ENCODE peak calls at places on chromosomes 3 and 15, in four cellular contexts. One of them, this sample, is unnamed.

GRCh38 chr15:50051811-50052419 is 67.1 kb downstream of the ATP8B4 start:
- DNase-seq in RWPE1: peak; percentile 44
- DNase-seq in choroid plexus epithelial cell: peak; percentile 93
- DNase-seq in uterus: peak; percentile 74
- DNase-seq in this sample: peak; percentile 90

GRCh38 chr3:120693439-120694172 is 11.6 kb upstream of the HGD start:
- DNase-seq in RWPE1: no peak
- DNase-seq in choroid plexus epithelial cell: peak; percentile 51
- DNase-seq in uterus: no peak
- DNase-seq in this sample: peak; percentile 57

GRCh38 chr3:113166719-113167492 is 44.5 kb upstream of the BOC start:
- DNase-seq in RWPE1: no peak
- DNase-seq in choroid plexus epithelial cell: peak; percentile 59
- DNase-seq in uterus: peak; percentile 75
- DNase-seq in this sample: peak; percentile 63

GRCh38 chr3:49718419-49719213 is 868 bp downstream of the AMIGO3 start:
- DNase-seq in RWPE1: no peak
- DNase-seq in choroid plexus epithelial cell: no peak
- DNase-seq in uterus: peak; percentile 22
- DNase-seq in this sample: no peak

GRCh38 chr3:143084856-143085731 is 34.5 kb upstream of the CHST2 start:
- DNase-seq in RWPE1: peak; percentile 15
- DNase-seq in choroid plexus epithelial cell: peak; percentile 90
- DNase-seq in uterus: no peak
- DNase-seq in this sample: peak; percentile 81

GRCh38 chr15:47741082-47741481 is 23.8 kb downstream of the SEMA6D start:
- DNase-seq in RWPE1: no peak
- DNase-seq in choroid plexus epithelial cell: no peak
- DNase-seq in uterus: no peak
- DNase-seq in this sample: no peak

GRCh38 chr3:128075516-128076464 is 23.6 kb downstream of the SEC61A1 start:
- DNase-seq in RWPE1: peak; percentile 81
- DNase-seq in choroid plexus epithelial cell: peak; percentile 90
- DNase-seq in uterus: peak; percentile 83
- DNase-seq in this sample: peak; percentile 81

GRCh38 chr3:48018841-48019240 is 2.6 kb upstream of the MAP4 start:
- DNase-seq in RWPE1: no peak
- DNase-seq in choroid plexus epithelial cell: peak; percentile 70
- DNase-seq in uterus: no peak
- DNase-seq in this sample: peak; percentile 79

GRCh38 chr3:151612119-151612518 is 121.6 kb upstream of the AADACL2 start:
- DNase-seq in RWPE1: no peak
- DNase-seq in choroid plexus epithelial cell: peak; percentile 17
- DNase-seq in uterus: no peak
- DNase-seq in this sample: no peak

GRCh38 chr15:100596792-100597191 is 5.2 kb downstream of the LINS1 start:
- DNase-seq in RWPE1: peak; percentile 49
- DNase-seq in choroid plexus epithelial cell: no peak
- DNase-seq in uterus: no peak
- DNase-seq in this sample: no peak

GRCh38 chr3:118059096-118059495 is 975.5 kb downstream of the IGSF11 start:
- DNase-seq in RWPE1: no peak
- DNase-seq in choroid plexus epithelial cell: no peak
- DNase-seq in uterus: no peak
- DNase-seq in this sample: no peak

GRCh38 chr3:94529821-94530220 is 467.0 kb downstream of the NSUN3 start:
- DNase-seq in RWPE1: no peak
- DNase-seq in choroid plexus epithelial cell: no peak
- DNase-seq in uterus: no peak
- DNase-seq in this sample: no peak

GRCh38 chr3:127747751-127748521 is 74.4 kb downstream of the MGLL start:
- DNase-seq in RWPE1: peak; percentile 73
- DNase-seq in choroid plexus epithelial cell: peak; percentile 83
- DNase-seq in uterus: peak; percentile 65
- DNase-seq in this sample: peak; percentile 83

GRCh38 chr3:33372218-33373081 is 67.8 kb downstream of the UBP1 start:
- DNase-seq in RWPE1: peak; percentile 62
- DNase-seq in choroid plexus epithelial cell: peak; percentile 73
- DNase-seq in uterus: no peak
- DNase-seq in this sample: peak; percentile 65

GRCh38 chr15:31328999-31329639 is 2.5 kb downstream of the KLF13 start:
- DNase-seq in RWPE1: peak; percentile 54
- DNase-seq in choroid plexus epithelial cell: no peak
- DNase-seq in uterus: no peak
- DNase-seq in this sample: no peak

GRCh38 chr15:71349736-71350515 is 234.7 kb downstream of the THSD4 start:
- DNase-seq in RWPE1: no peak
- DNase-seq in choroid plexus epithelial cell: no peak
- DNase-seq in uterus: no peak
- DNase-seq in this sample: no peak

GRCh38 chr15:40829155-40829554 is 647 bp upstream of the PPP1R14D start:
- DNase-seq in RWPE1: no peak
- DNase-seq in choroid plexus epithelial cell: no peak
- DNase-seq in uterus: no peak
- DNase-seq in this sample: no peak

GRCh38 chr3:149512073-149512782 is 37.7 kb downstream of the TM4SF4 start:
- DNase-seq in RWPE1: peak; percentile 70
- DNase-seq in choroid plexus epithelial cell: peak; percentile 77
- DNase-seq in uterus: peak; percentile 69
- DNase-seq in this sample: peak; percentile 52

GRCh38 chr3:149245738-149246451 is 24.3 kb upstream of the CP start:
- DNase-seq in RWPE1: peak; percentile 41
- DNase-seq in choroid plexus epithelial cell: peak; percentile 79
- DNase-seq in uterus: no peak
- DNase-seq in this sample: peak; percentile 61

GRCh38 chr15:37291920-37292319 is 191.6 kb upstream of the MEIS2 start:
- DNase-seq in RWPE1: no peak
- DNase-seq in choroid plexus epithelial cell: peak; percentile 1
- DNase-seq in uterus: no peak
- DNase-seq in this sample: no peak

GRCh38 chr3:106609666-106610301 is 741.0 kb upstream of the CBLB start:
- DNase-seq in RWPE1: peak; percentile 22
- DNase-seq in choroid plexus epithelial cell: peak; percentile 97
- DNase-seq in uterus: peak; percentile 43
- DNase-seq in this sample: peak; percentile 92

GRCh38 chr15:68056097-68056865 is 2.2 kb downstream of the PIAS1 start:
- DNase-seq in RWPE1: no peak
- DNase-seq in choroid plexus epithelial cell: no peak
- DNase-seq in uterus: no peak
- DNase-seq in this sample: no peak

GRCh38 chr3:194952882-194953281 is 267.2 kb downstream of the FAM43A start:
- DNase-seq in RWPE1: no peak
- DNase-seq in choroid plexus epithelial cell: no peak
- DNase-seq in uterus: no peak
- DNase-seq in this sample: no peak

GRCh38 chr15:41022487-41023090 is 69.3 kb downstream of the CHAC1 start:
- DNase-seq in RWPE1: peak; percentile 50
- DNase-seq in choroid plexus epithelial cell: peak; percentile 83
- DNase-seq in uterus: no peak
- DNase-seq in this sample: peak; percentile 68

GRCh38 chr15:77497942-77498361 is 77.3 kb downstream of the HMG20A start:
- DNase-seq in RWPE1: no peak
- DNase-seq in choroid plexus epithelial cell: peak; percentile 57
- DNase-seq in uterus: peak; percentile 37
- DNase-seq in this sample: no peak

GRCh38 chr3:42638339-42638842 is 15.1 kb upstream of the ZBTB47 start:
- DNase-seq in RWPE1: no peak
- DNase-seq in choroid plexus epithelial cell: no peak
- DNase-seq in uterus: no peak
- DNase-seq in this sample: no peak

GRCh38 chr3:177050466-177051237 is 146.6 kb downstream of the TBL1XR1 start:
- DNase-seq in RWPE1: peak; percentile 31
- DNase-seq in choroid plexus epithelial cell: peak; percentile 70
- DNase-seq in uterus: no peak
- DNase-seq in this sample: peak; percentile 79

GRCh38 chr15:101386967-101387366 is 91.9 kb upstream of the SNRPA1 start:
- DNase-seq in RWPE1: no peak
- DNase-seq in choroid plexus epithelial cell: no peak
- DNase-seq in uterus: no peak
- DNase-seq in this sample: no peak